ENCODE peak calls at places on chromosomes 5 and 9, in seven cellular contexts. One of them, this sample, is unnamed.

GRCh38 chr9:77221431-77221830 is 44.1 kb downstream of the VPS13A start:
- DNase-seq in heart right ventricle: no peak
- DNase-seq in endodermal cell: no peak
- DNase-seq in PC-9: no peak
- DNase-seq in BE2C: no peak
- DNase-seq in fibroblast of lung: peak; percentile 35
- DNase-seq in cardiac muscle cell: no peak
- DNase-seq in this sample: no peak

GRCh38 chr5:68033961-68034581 is 181.5 kb upstream of the PIK3R1 start:
- DNase-seq in PC-9: no peak
- DNase-seq in cardiac muscle cell: peak; percentile 69
- DNase-seq in fibroblast of lung: peak; percentile 82
- DNase-seq in heart right ventricle: peak; percentile 15
- DNase-seq in BE2C: peak; percentile 22
- DNase-seq in endodermal cell: no peak
- DNase-seq in this sample: no peak

GRCh38 chr5:3127423-3127911 is 376.0 kb upstream of the IRX2 start:
- DNase-seq in PC-9: no peak
- DNase-seq in cardiac muscle cell: no peak
- DNase-seq in endodermal cell: peak; percentile 33
- DNase-seq in heart right ventricle: no peak
- DNase-seq in BE2C: no peak
- DNase-seq in fibroblast of lung: no peak
- DNase-seq in this sample: no peak

GRCh38 chr5:141960018-141960417 is 2.0 kb upstream of the PCDH12 start:
- DNase-seq in PC-9: no peak
- DNase-seq in cardiac muscle cell: peak; percentile 8
- DNase-seq in heart right ventricle: no peak
- DNase-seq in fibroblast of lung: no peak
- DNase-seq in endodermal cell: no peak
- DNase-seq in BE2C: peak; percentile 62
- DNase-seq in this sample: no peak

GRCh38 chr9:91816356-91816755 is 133.7 kb downstream of the ROR2 start:
- DNase-seq in endodermal cell: peak; percentile 44
- DNase-seq in heart right ventricle: no peak
- DNase-seq in PC-9: no peak
- DNase-seq in cardiac muscle cell: no peak
- DNase-seq in BE2C: no peak
- DNase-seq in fibroblast of lung: no peak
- DNase-seq in this sample: no peak

GRCh38 chr5:1515921-1516571 is 7.7 kb downstream of the LPCAT1 start:
- DNase-seq in BE2C: no peak
- DNase-seq in fibroblast of lung: peak; percentile 45
- DNase-seq in heart right ventricle: peak; percentile 4
- DNase-seq in cardiac muscle cell: no peak
- DNase-seq in endodermal cell: peak; percentile 74
- DNase-seq in PC-9: peak; percentile 100
- DNase-seq in this sample: no peak

GRCh38 chr5:14501353-14502162 is 80.0 kb upstream of the OTULINL start:
- DNase-seq in endodermal cell: peak; percentile 39
- DNase-seq in BE2C: no peak
- DNase-seq in fibroblast of lung: no peak
- DNase-seq in heart right ventricle: no peak
- DNase-seq in cardiac muscle cell: no peak
- DNase-seq in PC-9: no peak
- DNase-seq in this sample: no peak

GRCh38 chr9:90969021-90969675 is 167.5 kb downstream of the SYK start:
- DNase-seq in heart right ventricle: no peak
- DNase-seq in PC-9: no peak
- DNase-seq in endodermal cell: no peak
- DNase-seq in fibroblast of lung: no peak
- DNase-seq in BE2C: no peak
- DNase-seq in cardiac muscle cell: no peak
- DNase-seq in this sample: no peak

GRCh38 chr9:32264171-32264862 is 120.1 kb upstream of the ACO1 start:
- DNase-seq in endodermal cell: peak; percentile 70
- DNase-seq in fibroblast of lung: peak; percentile 12
- DNase-seq in BE2C: no peak
- DNase-seq in cardiac muscle cell: peak; percentile 2
- DNase-seq in PC-9: no peak
- DNase-seq in heart right ventricle: no peak
- DNase-seq in this sample: no peak

GRCh38 chr5:148839960-148840359 is 13.5 kb downstream of the ADRB2 start:
- DNase-seq in fibroblast of lung: no peak
- DNase-seq in PC-9: no peak
- DNase-seq in cardiac muscle cell: no peak
- DNase-seq in heart right ventricle: no peak
- DNase-seq in BE2C: no peak
- DNase-seq in endodermal cell: no peak
- DNase-seq in this sample: no peak

GRCh38 chr9:37443566-37443965 is 21.1 kb downstream of the GRHPR start:
- DNase-seq in fibroblast of lung: no peak
- DNase-seq in PC-9: no peak
- DNase-seq in cardiac muscle cell: no peak
- DNase-seq in endodermal cell: no peak
- DNase-seq in BE2C: no peak
- DNase-seq in heart right ventricle: no peak
- DNase-seq in this sample: no peak

GRCh38 chr9:34454571-34455065 is 3.8 kb downstream of the FAM219A start:
- DNase-seq in heart right ventricle: peak; percentile 22
- DNase-seq in endodermal cell: no peak
- DNase-seq in PC-9: peak; percentile 46
- DNase-seq in cardiac muscle cell: no peak
- DNase-seq in fibroblast of lung: peak; percentile 40
- DNase-seq in BE2C: peak; percentile 55
- DNase-seq in this sample: no peak
- TF ChIP-seq CTCF in heart right ventricle: peak; percentile 41
- TF ChIP-seq CTCF in endodermal cell: peak; percentile 32
- TF ChIP-seq CTCF in PC-9: peak; percentile 25
- TF ChIP-seq CTCF in cardiac muscle cell: peak; percentile 27
- TF ChIP-seq CTCF in fibroblast of lung: no peak
- TF ChIP-seq CTCF in BE2C: peak; percentile 37
- TF ChIP-seq CTCF in this sample: no peak

GRCh38 chr5:157045601-157046000 is 13.3 kb downstream of the HAVCR1 start:
- DNase-seq in cardiac muscle cell: no peak
- DNase-seq in BE2C: no peak
- DNase-seq in PC-9: no peak
- DNase-seq in fibroblast of lung: no peak
- DNase-seq in endodermal cell: no peak
- DNase-seq in heart right ventricle: no peak
- DNase-seq in this sample: no peak

GRCh38 chr5:157049605-157050004 is 9.3 kb downstream of the HAVCR1 start:
- DNase-seq in heart right ventricle: no peak
- DNase-seq in BE2C: no peak
- DNase-seq in endodermal cell: no peak
- DNase-seq in cardiac muscle cell: no peak
- DNase-seq in PC-9: no peak
- DNase-seq in fibroblast of lung: peak; percentile 29
- DNase-seq in this sample: no peak

GRCh38 chr5:157047898-157048297 is 11.0 kb downstream of the HAVCR1 start:
- DNase-seq in BE2C: no peak
- DNase-seq in heart right ventricle: no peak
- DNase-seq in fibroblast of lung: no peak
- DNase-seq in endodermal cell: no peak
- DNase-seq in PC-9: no peak
- DNase-seq in cardiac muscle cell: no peak
- DNase-seq in this sample: no peak

GRCh38 chr5:157050050-157050449 is 8.9 kb downstream of the HAVCR1 start:
- DNase-seq in PC-9: no peak
- DNase-seq in endodermal cell: no peak
- DNase-seq in heart right ventricle: no peak
- DNase-seq in fibroblast of lung: no peak
- DNase-seq in cardiac muscle cell: no peak
- DNase-seq in BE2C: no peak
- DNase-seq in this sample: no peak

DNA sequence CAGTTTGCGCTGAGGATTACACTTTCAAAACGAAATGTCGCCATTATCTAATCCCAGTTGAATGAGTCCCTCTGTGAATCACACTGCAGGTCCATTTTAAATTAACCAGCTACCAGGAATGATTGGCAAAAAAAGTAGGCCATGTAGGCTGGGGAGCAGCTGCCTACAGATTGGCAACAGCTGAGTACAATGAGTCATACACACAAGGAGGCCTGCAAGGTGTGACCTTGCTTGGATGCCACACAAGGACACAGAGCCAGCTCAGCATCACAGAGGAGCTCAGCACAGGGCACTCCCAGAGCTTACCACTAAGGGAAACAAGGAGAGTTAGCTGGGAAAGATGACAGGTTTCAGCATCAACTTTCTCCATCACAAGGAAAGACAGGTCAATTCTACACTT is 12.9 kb downstream of the HAVCR1 start:
- DNase-seq in endodermal cell: peak; percentile 71
- DNase-seq in heart right ventricle: peak; percentile 14
- DNase-seq in fibroblast of lung: peak; percentile 37
- DNase-seq in BE2C: peak; percentile 22
- DNase-seq in cardiac muscle cell: peak; percentile 7
- DNase-seq in PC-9: no peak
- DNase-seq in this sample: no peak
- H3K4me1 ChIP-seq in endodermal cell: peaks cover 5% of the 10 kb centered on the region
- H3K4me1 ChIP-seq in heart right ventricle: no peaks in the 10 kb centered on the region
- H3K4me1 ChIP-seq in fibroblast of lung: no peaks in the 10 kb centered on the region
- H3K4me1 ChIP-seq in BE2C: no peaks in the 10 kb centered on the region
- H3K4me1 ChIP-seq in cardiac muscle cell: no peaks in the 10 kb centered on the region
- H3K4me1 ChIP-seq in PC-9: peaks cover 16% of the 10 kb centered on the region
- H3K4me1 ChIP-seq in this sample: no peaks in the 10 kb centered on the region

DNA sequence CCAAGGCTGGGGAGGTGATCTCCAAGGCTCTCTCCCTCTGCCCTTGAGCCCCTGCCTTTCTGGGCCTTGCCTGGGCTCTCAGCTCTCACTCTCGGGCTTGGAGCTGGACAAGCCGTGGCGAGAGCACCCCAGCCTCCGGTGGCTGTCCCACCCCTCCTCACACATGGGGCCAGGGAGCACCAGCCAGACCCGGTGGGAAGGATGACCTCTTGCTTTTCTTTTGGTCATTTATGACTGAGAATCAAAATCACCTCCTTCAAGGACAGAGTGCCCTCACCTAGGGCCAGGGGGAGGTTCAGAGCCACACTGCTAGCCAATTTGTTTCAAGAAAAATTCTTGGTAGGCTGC is 14.1 kb downstream of the TCF7 start:
- DNase-seq in PC-9: no peak
- DNase-seq in BE2C: no peak
- DNase-seq in fibroblast of lung: no peak
- DNase-seq in endodermal cell: no peak
- DNase-seq in cardiac muscle cell: no peak
- DNase-seq in heart right ventricle: no peak
- DNase-seq in this sample: no peak
- TF ChIP-seq CTCF in PC-9: no peak
- TF ChIP-seq CTCF in BE2C: no peak
- TF ChIP-seq CTCF in fibroblast of lung: no peak
- TF ChIP-seq CTCF in endodermal cell: no peak
- TF ChIP-seq CTCF in cardiac muscle cell: no peak
- TF ChIP-seq CTCF in heart right ventricle: no peak
- TF ChIP-seq CTCF in this sample: no peak

DNA sequence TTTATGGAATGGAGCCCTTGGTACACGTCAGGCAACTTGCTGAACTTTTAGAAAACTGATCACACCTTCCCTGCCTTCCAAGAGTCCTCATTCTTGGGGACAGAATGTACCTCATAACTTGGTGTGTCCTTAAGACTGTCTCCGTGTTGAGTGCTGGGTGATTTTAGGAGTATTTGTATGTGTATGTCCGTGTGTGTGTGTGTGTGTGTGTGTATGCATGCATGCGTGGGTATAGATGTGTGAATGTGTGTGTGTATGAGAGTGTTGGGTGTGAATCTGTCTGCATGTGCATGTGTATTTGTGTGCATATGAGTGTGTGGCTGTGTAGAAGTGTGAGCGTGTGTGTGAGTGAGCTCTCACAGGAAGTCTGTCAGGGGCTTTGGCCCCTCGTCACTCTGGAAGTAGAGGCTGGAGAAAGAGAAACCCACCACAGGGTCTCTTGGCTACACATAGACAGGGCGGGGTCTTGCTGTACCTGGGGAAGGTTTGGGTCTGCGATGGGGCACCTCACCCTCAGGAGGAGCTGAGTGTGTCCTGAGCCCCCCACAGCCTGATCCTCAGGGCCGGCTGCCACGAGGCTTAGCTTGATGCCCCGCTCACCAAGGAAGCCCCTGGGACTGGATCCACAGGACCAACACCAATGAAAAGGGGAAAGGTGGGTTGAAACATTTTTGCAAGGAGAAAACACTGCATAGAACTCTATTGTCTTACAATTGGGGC is 33.1 kb upstream of the ANKRD33B start:
- DNase-seq in endodermal cell: no peak
- DNase-seq in PC-9: no peak
- DNase-seq in fibroblast of lung: no peak
- DNase-seq in heart right ventricle: no peak
- DNase-seq in cardiac muscle cell: no peak
- DNase-seq in BE2C: no peak
- DNase-seq in this sample: no peak
- H3K4me1 ChIP-seq in endodermal cell: no peaks in the 10 kb centered on the region
- H3K4me1 ChIP-seq in PC-9: peaks cover 25% of the 10 kb centered on the region
- H3K4me1 ChIP-seq in fibroblast of lung: peaks cover 7% of the 10 kb centered on the region
- H3K4me1 ChIP-seq in heart right ventricle: no peaks in the 10 kb centered on the region
- H3K4me1 ChIP-seq in cardiac muscle cell: peaks cover 15% of the 10 kb centered on the region
- H3K4me1 ChIP-seq in BE2C: peaks cover 4% of the 10 kb centered on the region
- H3K4me1 ChIP-seq in this sample: no peaks in the 10 kb centered on the region